ENCODE peak calls at places on chromosomes 4 and X, in four cellular contexts. D is brain microvascular endothelial cell, K is K562, I is tibial nerve. G is an unnamed sample.

GRCh38 chrX:38484607-38485498 is 76.5 kb upstream of the TSPAN7 start:
- DNase-seq in D (no peak), K (no peak), I (no peak), G (no peak)

GRCh38 chr4:89001647-89002518 is 55.1 kb downstream of the FAM13A start:
- DNase-seq in D (no peak), K (no peak), I (no peak), G (no peak)

GRCh38 chr4:189200346-189200745 is 740.3 kb upstream of the FRG1 start:
- DNase-seq in D (no peak), K (no peak), I (no peak), G (no peak)

GRCh38 chr4:145034727-145035211 is 63.2 kb downstream of the ANAPC10 start:
- DNase-seq in D (peak; percentile 88), K (no peak), I (no peak), G (no peak)

GRCh38 chr4:65917486-65917885 is 247.2 kb upstream of the EPHA5 start:
- DNase-seq in D (peak; percentile 79), K (no peak), I (no peak), G (no peak)

GRCh38 chr4:158169516-158169915 is 3.3 kb downstream of the GASK1B start:
- DNase-seq in D (no peak), K (no peak), I (no peak), G (no peak)

GRCh38 chr4:123102897-123103489 is 180.6 kb upstream of the NUDT6 start:
- DNase-seq in D (peak; percentile 18), K (peak; percentile 43), I (no peak), G (peak; percentile 60)

GRCh38 chr4:172055046-172055445 is 241.8 kb downstream of the GALNTL6 start:
- DNase-seq in D (no peak), K (no peak), I (no peak), G (peak; percentile 3)

GRCh38 chrX:129689881-129690280 is 35.1 kb upstream of the APLN start:
- DNase-seq in D (no peak), K (no peak), I (no peak), G (no peak)

GRCh38 chrX:53483838-53484420 is 49.8 kb upstream of the HSD17B10 start:
- DNase-seq in D (no peak), K (no peak), I (no peak), G (no peak)

GRCh38 chrX:34901761-34902160 is 40.8 kb upstream of the FAM47B start:
- DNase-seq in D (no peak), K (no peak), I (no peak), G (no peak)

GRCh38 chr4:87553182-87553581 is 24.0 kb upstream of the SPARCL1 start:
- DNase-seq in D (no peak), K (no peak), I (no peak), G (no peak)

GRCh38 chr4:181967401-181967800 is 275.8 kb upstream of the TENM3 start:
- DNase-seq in D (no peak), K (no peak), I (no peak), G (no peak)

GRCh38 chr4:107913283-107913899 is 18.0 kb upstream of the CYP2U1 start:
- DNase-seq in D (peak; percentile 76), K (peak; percentile 54), I (no peak), G (peak; percentile 36)

GRCh38 chrX:23953908-23954269 is 46.1 kb downstream of the CXorf58 start:
- DNase-seq in D (no peak), K (no peak), I (no peak), G (no peak)

GRCh38 chr4:9764155-9764696 is 17.2 kb upstream of the DRD5 start:
- DNase-seq in D (no peak), K (no peak), I (no peak), G (no peak)

GRCh38 chr4:88008624-88009235 is 1.3 kb downstream of the PKD2 start:
- DNase-seq in D (peak; percentile 49), K (no peak), I (no peak), G (peak; percentile 41)

GRCh38 chr4:161252520-161253141 is 911.2 kb downstream of the FSTL5 start:
- DNase-seq in D (no peak), K (no peak), I (no peak), G (peak; percentile 29)

GRCh38 chrX:54042609-54043010 is 1.7 kb downstream of the PHF8 start:
- DNase-seq in D (peak; percentile 50), K (peak; percentile 58), I (no peak), G (peak; percentile 41)

GRCh38 chr4:162497564-162498167 is 333.9 kb upstream of the FSTL5 start:
- DNase-seq in D (peak; percentile 5), K (peak; percentile 5), I (no peak), G (peak; percentile 20)

DNA sequence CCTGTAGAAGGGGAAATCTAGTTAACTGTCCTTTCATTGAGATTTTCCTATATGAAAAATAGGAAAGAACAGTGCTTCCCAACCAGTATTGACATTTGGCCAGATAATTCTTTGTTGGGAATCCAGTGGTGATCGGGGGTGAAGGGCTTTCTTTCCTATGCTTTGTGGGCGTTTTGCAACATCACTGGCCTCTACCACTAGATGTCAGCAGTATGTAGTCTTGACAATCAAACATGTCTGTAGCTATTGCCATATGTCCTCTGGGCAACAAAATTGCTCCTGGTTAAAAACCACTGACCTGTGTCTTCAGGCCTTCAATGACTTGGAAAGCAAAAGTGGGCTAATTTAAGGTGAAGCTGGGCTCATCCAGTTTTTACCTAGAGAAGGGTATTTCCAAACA is 658.5 kb downstream of the DACH2 start:
- DNase-seq in D (peak; percentile 2), K (peak; percentile 2), I (no peak), G (peak; percentile 1)
- TF ChIP-seq CTCF in D (peak; percentile 40), K (no peak), I (no peak), G (no peak)

DNA sequence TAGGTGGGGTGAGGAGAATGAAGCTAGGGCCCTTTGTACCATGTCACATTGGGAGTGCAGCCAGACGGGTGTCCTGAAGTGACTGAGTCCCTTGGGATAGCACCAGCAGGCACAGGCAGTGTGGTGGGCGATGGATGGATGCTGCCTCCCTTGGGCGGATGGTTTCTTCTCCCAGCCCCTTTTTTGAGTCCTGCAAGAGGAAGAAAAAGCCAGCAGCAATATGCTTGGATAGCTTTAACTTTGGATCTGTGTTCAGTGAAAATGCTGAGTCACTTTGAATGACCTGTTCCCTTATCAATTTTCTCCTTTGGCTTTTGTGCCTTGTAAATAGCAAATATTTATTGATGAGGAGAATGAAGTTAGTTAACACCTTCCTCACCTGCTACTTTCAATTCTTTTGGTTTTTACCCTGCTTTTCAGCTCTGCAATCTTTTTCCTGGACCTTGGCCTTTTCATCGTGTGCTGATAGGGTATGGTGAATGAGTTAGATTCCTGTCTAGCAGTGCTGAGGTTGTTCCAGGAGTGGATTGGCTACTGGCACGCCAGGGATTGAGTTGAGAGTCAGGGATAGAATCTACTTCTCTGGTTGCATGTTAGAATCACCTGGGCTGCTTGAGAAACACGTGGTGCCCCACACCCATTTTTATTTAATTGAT is 10.2 kb downstream of the DCUN1D4 start:
- DNase-seq in D (no peak), K (no peak), I (no peak), G (no peak)
- TF ChIP-seq CTCF in D (no peak), K (no peak), I (no peak), G (no peak)

DNA sequence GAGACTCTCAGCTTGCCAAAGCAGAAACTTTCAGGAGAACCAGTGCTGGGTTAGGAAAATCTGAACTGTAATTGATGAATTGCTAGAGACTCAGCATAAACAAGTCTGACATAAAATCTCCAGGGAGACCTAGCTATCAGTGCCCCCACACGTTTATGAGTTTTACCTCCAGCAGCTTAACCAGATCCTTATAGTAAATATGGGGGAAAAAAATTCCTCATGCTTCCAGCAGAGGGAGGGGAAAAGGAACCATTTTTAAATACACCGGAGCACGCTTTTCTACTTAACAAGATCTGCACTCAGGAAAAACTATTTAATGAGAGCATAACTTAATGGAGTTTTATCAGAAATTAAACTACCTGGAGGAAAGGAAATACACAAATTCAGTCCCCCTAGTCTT is 1040.7 kb upstream of the INTU start:
- DNase-seq in D (no peak), K (peak; percentile 21), I (no peak), G (no peak)
- TF ChIP-seq CTCF in D (peak; percentile 53), K (peak; percentile 16), I (no peak), G (no peak)

GRCh38 chrX:123422875-123423274 is 238.8 kb downstream of the GRIA3 start:
- DNase-seq in D (peak; percentile 19), K (peak; percentile 6), I (no peak), G (no peak)
- TF ChIP-seq CTCF in D (peak; percentile 80), K (peak; percentile 68), I (peak; percentile 48), G (peak; percentile 46)

GRCh38 chrX:2609431-2610238 is 81.5 kb upstream of the CD99 start:
- DNase-seq in D (no peak), K (no peak), I (no peak), G (no peak)
- TF ChIP-seq CTCF in D (no peak), K (no peak), I (no peak), G (no peak)

DNA sequence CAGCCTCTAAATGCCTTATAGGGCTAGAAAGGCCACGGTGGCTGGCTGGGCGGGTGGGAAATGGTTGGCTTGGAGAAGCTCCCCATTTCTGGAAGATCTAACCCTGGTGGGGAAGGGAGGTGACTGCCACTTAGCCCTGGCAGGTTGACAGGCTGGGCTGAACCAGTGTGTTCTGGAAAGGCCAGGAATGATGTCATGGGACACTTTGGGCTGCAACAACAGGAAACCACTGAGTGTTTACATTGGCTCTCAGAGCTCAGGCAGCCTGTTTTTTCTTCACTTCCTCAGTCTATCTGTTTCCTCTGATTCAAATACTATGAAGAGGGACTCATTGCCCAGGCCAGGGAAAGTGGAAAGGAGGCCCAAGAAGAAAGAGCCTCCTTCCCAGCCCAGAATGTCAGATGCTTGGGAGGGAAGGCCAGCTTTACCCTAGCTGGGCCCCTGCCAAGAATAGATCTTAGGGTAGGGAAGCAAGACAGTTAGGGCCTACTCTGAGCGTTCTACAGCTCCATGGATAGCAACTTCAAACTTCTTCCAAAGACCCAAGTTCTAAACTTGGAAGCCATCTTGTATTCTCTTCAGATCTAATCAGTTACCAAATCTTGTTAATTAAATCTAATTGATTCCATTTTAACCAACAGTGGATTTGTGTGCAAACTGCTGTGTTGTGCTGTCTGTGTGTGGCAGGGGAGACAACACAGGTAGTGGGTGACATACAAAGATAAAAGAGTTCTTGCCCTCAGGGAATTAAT is 65.7 kb upstream of the MSN start:
- DNase-seq in D (peak; percentile 87), K (no peak), I (peak; percentile 67), G (no peak)
- TF ChIP-seq CTCF in D (no peak), K (no peak), I (peak; percentile 62), G (no peak)

GRCh38 chr4:98539299-98539698 is 119.1 kb downstream of the TSPAN5 start:
- DNase-seq in D (no peak), K (no peak), I (no peak), G (no peak)
- TF ChIP-seq CTCF in D (no peak), K (no peak), I (no peak), G (no peak)

GRCh38 chr4:1277667-1278335 is 11.9 kb upstream of the MAEA start:
- DNase-seq in D (no peak), K (no peak), I (no peak), G (no peak)
- TF ChIP-seq CTCF in D (no peak), K (no peak), I (no peak), G (no peak)